ENCODE peak calls at places on chromosomes 3 and 15, in six cellular contexts. Y, K, S, M, H and X are unnamed samples.

GRCh38 chr3:134330895-134331810 is 43.1 kb downstream of the AMOTL2 start:
- DNase-seq in K (no peak), M (no peak), H (no peak), Y (no peak), S (no peak), X (no peak)

GRCh38 chr3:126474498-126475410 is 937 bp downstream of the ZXDC start:
- DNase-seq in H (peak; percentile 11), M (no peak), Y (peak; percentile 84), K (peak; percentile 19), S (peak; percentile 30), X (peak; percentile 35)

GRCh38 chr3:195549931-195550519 is 6.9 kb upstream of the PPP1R2 start:
- DNase-seq in M (no peak), Y (peak; percentile 71), S (no peak), K (peak; percentile 52), H (peak; percentile 76), X (no peak)

GRCh38 chr15:79595271-79595670 is 163.1 kb downstream of the MINAR1 start:
- DNase-seq in S (no peak), K (no peak), H (no peak), M (no peak), Y (no peak), X (no peak)

GRCh38 chr3:45659661-45660566 is 29.3 kb upstream of the SACM1L start:
- DNase-seq in K (peak; percentile 40), Y (peak; percentile 96), S (peak; percentile 84), H (peak; percentile 24), M (peak; percentile 4), X (peak; percentile 52)

GRCh38 chr15:70053006-70053702 is 44.6 kb downstream of the TLE3 start:
- DNase-seq in Y (no peak), H (no peak), M (no peak), S (no peak), K (no peak), X (no peak)

GRCh38 chr15:39598186-39598850 is 17.4 kb downstream of the THBS1 start:
- DNase-seq in Y (no peak), K (no peak), H (no peak), S (peak; percentile 65), M (no peak), X (no peak)

GRCh38 chr3:107997666-107998065 is 93.2 kb downstream of the CD47 start:
- DNase-seq in S (no peak), M (no peak), H (no peak), K (no peak), Y (no peak), X (no peak)

GRCh38 chr15:33152502-33153109 is 41.9 kb downstream of the FMN1 start:
- DNase-seq in Y (no peak), M (no peak), S (peak; percentile 78), H (no peak), K (no peak), X (no peak)

GRCh38 chr15:82850242-82850591 is 40.8 kb downstream of the WHAMM start:
- DNase-seq in M (no peak), S (peak; percentile 14), Y (peak; percentile 89), K (no peak), H (no peak), X (no peak)

GRCh38 chr15:79431636-79432344 is at the start of gene MINAR1:
- DNase-seq in K (peak; percentile 6), M (no peak), S (peak; percentile 53), H (no peak), Y (peak; percentile 82), X (no peak)

GRCh38 chr3:59998040-59998439 is 948.2 kb upstream of the CFAP20DC start:
- DNase-seq in H (no peak), M (no peak), K (no peak), S (no peak), Y (no peak), X (no peak)

GRCh38 chr3:23873941-23874340 is 42.8 kb downstream of the NKIRAS1 start:
- DNase-seq in S (peak; percentile 57), M (no peak), H (no peak), Y (no peak), K (no peak), X (no peak)

GRCh38 chr3:128252083-128252482 is 98.8 kb downstream of the EEFSEC start:
- DNase-seq in S (no peak), Y (no peak), K (no peak), M (no peak), H (no peak), X (no peak)

GRCh38 chr3:59212128-59212764 is 162.4 kb upstream of the CFAP20DC start:
- DNase-seq in M (no peak), H (no peak), K (no peak), S (peak; percentile 51), Y (no peak), X (peak; percentile 21)

GRCh38 chr15:97177135-97177704 is 783.3 kb upstream of the ARRDC4 start:
- DNase-seq in K (no peak), Y (no peak), S (no peak), H (no peak), M (no peak), X (no peak)

GRCh38 chr15:35307026-35307425 is 221.9 kb upstream of the NANOGP8 start:
- DNase-seq in Y (no peak), K (no peak), S (no peak), M (no peak), H (no peak), X (no peak)

GRCh38 chr3:33437556-33438283 is 2.5 kb downstream of the UBP1 start:
- DNase-seq in S (peak; percentile 57), M (no peak), H (no peak), Y (no peak), K (no peak), X (no peak)

GRCh38 chr3:112670824-112671223 is 29.9 kb upstream of the CCDC80 start:
- DNase-seq in H (no peak), Y (no peak), M (no peak), S (no peak), K (no peak), X (no peak)

GRCh38 chr15:74783072-74783807 is 1.4 kb downstream of the CSK start:
- DNase-seq in M (no peak), Y (no peak), H (no peak), K (no peak), S (peak; percentile 31), X (no peak)

GRCh38 chr3:4492240-4493007 is 724 bp upstream of the ITPR1 start:
- DNase-seq in M (peak; percentile 22), Y (peak; percentile 91), H (peak; percentile 20), K (peak; percentile 24), S (peak; percentile 60), X (peak; percentile 60)

GRCh38 chr15:66952756-66953522 is 112.5 kb upstream of the SMAD3 start:
- DNase-seq in Y (no peak), H (no peak), S (peak; percentile 15), K (no peak), M (no peak), X (no peak)